ENCODE peak calls at places on chromosomes 6 and 20, in six cellular contexts. One of them, this sample, is unnamed.

GRCh38 chr20:10551732-10552724 is 116.9 kb downstream of the SLX4IP start:
- DNase-seq in uterus: peak
- DNase-seq in heart left ventricle: no peak
- DNase-seq in upper lobe of right lung: no peak
- DNase-seq in hepatocyte: no peak
- DNase-seq in effector memory CD4-positive, alpha-beta T cell: no peak
- DNase-seq in this sample: no peak

GRCh38 chr6:28250747-28251146 is 1.3 kb downstream of the ZKSCAN4 start:
- DNase-seq in uterus: no peak
- DNase-seq in hepatocyte: no peak
- DNase-seq in upper lobe of right lung: no peak
- DNase-seq in effector memory CD4-positive, alpha-beta T cell: no peak
- DNase-seq in heart left ventricle: no peak
- DNase-seq in this sample: no peak

GRCh38 chr6:139982652-139983051 is 608.2 kb upstream of the CITED2 start:
- DNase-seq in heart left ventricle: no peak
- DNase-seq in upper lobe of right lung: no peak
- DNase-seq in uterus: no peak
- DNase-seq in hepatocyte: no peak
- DNase-seq in effector memory CD4-positive, alpha-beta T cell: no peak
- DNase-seq in this sample: no peak

GRCh38 chr6:32113386-32114352 is 4.5 kb upstream of the TNXB start:
- DNase-seq in effector memory CD4-positive, alpha-beta T cell: no peak
- DNase-seq in uterus: peak
- DNase-seq in heart left ventricle: peak
- DNase-seq in hepatocyte: peak
- DNase-seq in upper lobe of right lung: peak
- DNase-seq in this sample: no peak

GRCh38 chr20:15475483-15475882 is 1097.8 kb downstream of the KIF16B start:
- DNase-seq in heart left ventricle: peak
- DNase-seq in effector memory CD4-positive, alpha-beta T cell: no peak
- DNase-seq in uterus: no peak
- DNase-seq in upper lobe of right lung: peak
- DNase-seq in hepatocyte: no peak
- DNase-seq in this sample: no peak

GRCh38 chr20:63005862-63006564 is 751 bp downstream of the BHLHE23 start:
- DNase-seq in hepatocyte: no peak
- DNase-seq in upper lobe of right lung: no peak
- DNase-seq in heart left ventricle: no peak
- DNase-seq in uterus: no peak
- DNase-seq in effector memory CD4-positive, alpha-beta T cell: no peak
- DNase-seq in this sample: no peak

GRCh38 chr6:166004491-166005275 is 163.0 kb downstream of the TBXT start:
- DNase-seq in heart left ventricle: no peak
- DNase-seq in upper lobe of right lung: no peak
- DNase-seq in uterus: no peak
- DNase-seq in effector memory CD4-positive, alpha-beta T cell: no peak
- DNase-seq in hepatocyte: no peak
- DNase-seq in this sample: no peak

GRCh38 chr6:106967936-106968555 is 6.5 kb downstream of the CD24 start:
- DNase-seq in uterus: no peak
- DNase-seq in heart left ventricle: no peak
- DNase-seq in hepatocyte: no peak
- DNase-seq in effector memory CD4-positive, alpha-beta T cell: no peak
- DNase-seq in upper lobe of right lung: no peak
- DNase-seq in this sample: no peak

GRCh38 chr6:11769816-11770545 is 8.6 kb downstream of the ADTRP start:
- DNase-seq in hepatocyte: no peak
- DNase-seq in upper lobe of right lung: no peak
- DNase-seq in heart left ventricle: no peak
- DNase-seq in effector memory CD4-positive, alpha-beta T cell: no peak
- DNase-seq in uterus: no peak
- DNase-seq in this sample: no peak

GRCh38 chr20:955656-956055 is 39.5 kb upstream of the ANGPT4 start:
- DNase-seq in effector memory CD4-positive, alpha-beta T cell: no peak
- DNase-seq in heart left ventricle: no peak
- DNase-seq in uterus: no peak
- DNase-seq in upper lobe of right lung: no peak
- DNase-seq in hepatocyte: no peak
- DNase-seq in this sample: no peak

GRCh38 chr6:31897612-31898199 is at the start of gene EHMT2:
- DNase-seq in effector memory CD4-positive, alpha-beta T cell: peak
- DNase-seq in uterus: peak
- DNase-seq in hepatocyte: peak
- DNase-seq in heart left ventricle: peak
- DNase-seq in upper lobe of right lung: peak
- DNase-seq in this sample: peak

GRCh38 chr20:17617868-17618672 is 48.2 kb downstream of the DSTN start:
- DNase-seq in hepatocyte: no peak
- DNase-seq in effector memory CD4-positive, alpha-beta T cell: no peak
- DNase-seq in uterus: peak
- DNase-seq in upper lobe of right lung: peak
- DNase-seq in heart left ventricle: no peak
- DNase-seq in this sample: no peak

GRCh38 chr6:116008470-116009229 is 52.0 kb downstream of the FRK start:
- DNase-seq in heart left ventricle: peak
- DNase-seq in hepatocyte: no peak
- DNase-seq in upper lobe of right lung: no peak
- DNase-seq in effector memory CD4-positive, alpha-beta T cell: no peak
- DNase-seq in uterus: no peak
- DNase-seq in this sample: no peak

GRCh38 chr6:135163440-135163738 is 17.7 kb upstream of the MYB start:
- DNase-seq in heart left ventricle: no peak
- DNase-seq in uterus: no peak
- DNase-seq in hepatocyte: no peak
- DNase-seq in effector memory CD4-positive, alpha-beta T cell: peak
- DNase-seq in upper lobe of right lung: no peak
- DNase-seq in this sample: no peak

DNA sequence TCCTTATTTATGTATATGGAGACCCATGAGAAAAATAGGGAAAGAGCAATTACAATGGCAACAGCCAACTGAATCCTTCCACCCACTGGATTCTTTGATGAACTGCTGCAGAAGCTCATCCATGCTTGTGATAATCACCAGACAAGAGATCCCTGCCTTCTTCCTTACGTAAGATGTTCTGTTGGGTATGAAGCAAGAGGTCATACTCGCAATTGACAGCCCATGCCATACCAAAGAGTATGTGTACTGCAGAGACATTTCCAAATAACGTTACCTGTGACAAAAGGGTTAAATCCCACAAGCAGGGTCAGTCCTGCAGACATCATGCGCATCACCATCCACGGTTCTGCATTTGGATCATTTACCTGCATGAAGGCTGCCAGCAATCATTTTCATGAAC is 27.8 kb downstream of the ELOVL5 start:
- DNase-seq in heart left ventricle: no peak
- DNase-seq in hepatocyte: no peak
- DNase-seq in upper lobe of right lung: no peak
- DNase-seq in uterus: no peak
- DNase-seq in effector memory CD4-positive, alpha-beta T cell: no peak
- DNase-seq in this sample: no peak
- H3K27ac ChIP-seq in heart left ventricle: no peak
- H3K27ac ChIP-seq in hepatocyte: no peak
- H3K27ac ChIP-seq in upper lobe of right lung: no peak
- H3K27ac ChIP-seq in uterus: no peak
- H3K27ac ChIP-seq in effector memory CD4-positive, alpha-beta T cell: no peak
- H3K27ac ChIP-seq in this sample: no peak

GRCh38 chr20:49766979-49767419 is 45.6 kb upstream of the SLC9A8 start:
- DNase-seq in hepatocyte: no peak
- DNase-seq in effector memory CD4-positive, alpha-beta T cell: no peak
- DNase-seq in heart left ventricle: no peak
- DNase-seq in uterus: no peak
- DNase-seq in upper lobe of right lung: no peak
- DNase-seq in this sample: no peak
- H3K27ac ChIP-seq in hepatocyte: no peak
- H3K27ac ChIP-seq in effector memory CD4-positive, alpha-beta T cell: no peak
- H3K27ac ChIP-seq in heart left ventricle: no peak
- H3K27ac ChIP-seq in uterus: no peak
- H3K27ac ChIP-seq in upper lobe of right lung: no peak
- H3K27ac ChIP-seq in this sample: no peak

DNA sequence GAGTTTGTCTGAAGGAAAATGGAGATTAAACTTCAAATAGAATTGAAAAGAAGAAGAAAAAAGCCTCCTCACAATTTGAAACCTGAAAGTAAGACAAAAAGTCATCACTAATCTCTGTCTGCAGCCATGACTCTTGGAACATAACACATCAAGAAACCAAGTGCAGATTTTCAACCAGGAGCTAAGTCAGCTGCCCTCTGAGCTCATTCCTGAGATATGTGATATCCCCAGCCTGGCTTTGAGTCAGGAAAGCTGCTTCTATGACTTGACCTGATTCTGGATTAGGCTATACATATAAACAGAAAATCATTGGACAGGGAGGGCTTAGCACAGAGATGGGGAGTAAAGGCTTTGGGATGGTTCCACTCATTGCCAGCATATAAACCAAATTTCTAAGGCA is 891.4 kb downstream of the TFAP2A start:
- DNase-seq in hepatocyte: peak
- DNase-seq in uterus: no peak
- DNase-seq in upper lobe of right lung: no peak
- DNase-seq in heart left ventricle: no peak
- DNase-seq in effector memory CD4-positive, alpha-beta T cell: no peak
- DNase-seq in this sample: no peak
- H3K27ac ChIP-seq in hepatocyte: peak
- H3K27ac ChIP-seq in uterus: no peak
- H3K27ac ChIP-seq in upper lobe of right lung: no peak
- H3K27ac ChIP-seq in heart left ventricle: no peak
- H3K27ac ChIP-seq in effector memory CD4-positive, alpha-beta T cell: no peak
- H3K27ac ChIP-seq in this sample: no peak

DNA sequence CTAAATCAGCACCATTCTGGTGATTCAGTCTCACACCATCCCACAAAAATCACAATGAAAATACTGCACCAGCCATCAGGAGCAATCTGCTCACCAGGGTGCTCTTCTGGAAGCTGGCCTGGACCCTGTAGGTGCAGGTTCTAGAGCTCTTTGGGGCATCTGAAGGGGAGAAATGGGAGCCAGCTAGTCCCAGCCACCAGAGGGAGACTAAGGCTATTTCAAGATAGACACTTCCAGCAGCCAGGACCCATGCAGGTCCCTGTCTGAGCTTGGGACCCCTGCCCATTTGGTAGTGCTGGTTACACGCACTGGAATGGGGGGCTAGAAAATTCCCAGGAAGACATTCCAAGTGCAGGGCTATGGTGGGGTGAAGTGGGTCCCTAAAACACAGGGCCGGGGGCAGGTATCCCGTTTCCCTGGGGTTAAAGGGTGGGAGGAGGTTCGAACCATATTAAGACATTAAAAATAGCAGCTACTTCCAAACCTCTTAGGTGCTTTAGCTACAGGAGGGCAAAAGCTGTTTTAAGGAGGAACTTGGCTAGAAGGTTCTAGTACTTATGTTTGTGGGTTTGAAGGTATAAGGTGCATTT is 156.5 kb downstream of the NFATC2 start:
- DNase-seq in heart left ventricle: no peak
- DNase-seq in hepatocyte: no peak
- DNase-seq in effector memory CD4-positive, alpha-beta T cell: no peak
- DNase-seq in uterus: no peak
- DNase-seq in upper lobe of right lung: peak
- DNase-seq in this sample: no peak
- H3K27ac ChIP-seq in heart left ventricle: no peak
- H3K27ac ChIP-seq in hepatocyte: no peak
- H3K27ac ChIP-seq in effector memory CD4-positive, alpha-beta T cell: no peak
- H3K27ac ChIP-seq in uterus: no peak
- H3K27ac ChIP-seq in upper lobe of right lung: no peak
- H3K27ac ChIP-seq in this sample: no peak

DNA sequence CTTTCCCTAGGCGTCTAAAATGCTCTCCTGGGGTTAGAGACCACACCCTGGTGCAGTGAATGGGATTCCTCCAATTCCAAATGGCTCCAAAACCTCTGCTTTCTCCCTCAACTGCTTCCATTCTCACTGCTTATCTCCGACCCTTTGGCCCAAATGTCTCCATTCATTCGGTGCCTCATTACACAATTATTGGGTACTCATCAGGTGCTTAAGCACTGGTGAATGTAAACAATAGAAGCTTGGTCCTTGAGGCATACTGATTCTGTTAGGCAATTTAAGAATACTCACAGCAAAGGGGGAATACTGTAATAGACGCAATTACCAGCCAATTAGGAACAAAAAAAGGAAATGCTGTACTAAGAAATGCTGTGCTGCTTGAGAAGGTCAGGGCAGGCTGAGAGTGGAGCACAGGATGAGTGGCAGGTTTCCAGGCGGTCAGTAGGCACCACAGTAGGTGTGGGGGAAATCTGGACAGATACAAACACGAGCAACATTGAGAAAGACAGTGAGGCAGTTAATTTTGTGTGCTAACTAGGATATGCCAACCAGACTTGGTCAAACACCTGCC is 23.0 kb downstream of the GMDS start:
- DNase-seq in effector memory CD4-positive, alpha-beta T cell: no peak
- DNase-seq in hepatocyte: no peak
- DNase-seq in uterus: no peak
- DNase-seq in upper lobe of right lung: no peak
- DNase-seq in heart left ventricle: no peak
- DNase-seq in this sample: no peak
- H3K27ac ChIP-seq in effector memory CD4-positive, alpha-beta T cell: no peak
- H3K27ac ChIP-seq in hepatocyte: no peak
- H3K27ac ChIP-seq in uterus: no peak
- H3K27ac ChIP-seq in upper lobe of right lung: peak
- H3K27ac ChIP-seq in heart left ventricle: peak
- H3K27ac ChIP-seq in this sample: no peak

DNA sequence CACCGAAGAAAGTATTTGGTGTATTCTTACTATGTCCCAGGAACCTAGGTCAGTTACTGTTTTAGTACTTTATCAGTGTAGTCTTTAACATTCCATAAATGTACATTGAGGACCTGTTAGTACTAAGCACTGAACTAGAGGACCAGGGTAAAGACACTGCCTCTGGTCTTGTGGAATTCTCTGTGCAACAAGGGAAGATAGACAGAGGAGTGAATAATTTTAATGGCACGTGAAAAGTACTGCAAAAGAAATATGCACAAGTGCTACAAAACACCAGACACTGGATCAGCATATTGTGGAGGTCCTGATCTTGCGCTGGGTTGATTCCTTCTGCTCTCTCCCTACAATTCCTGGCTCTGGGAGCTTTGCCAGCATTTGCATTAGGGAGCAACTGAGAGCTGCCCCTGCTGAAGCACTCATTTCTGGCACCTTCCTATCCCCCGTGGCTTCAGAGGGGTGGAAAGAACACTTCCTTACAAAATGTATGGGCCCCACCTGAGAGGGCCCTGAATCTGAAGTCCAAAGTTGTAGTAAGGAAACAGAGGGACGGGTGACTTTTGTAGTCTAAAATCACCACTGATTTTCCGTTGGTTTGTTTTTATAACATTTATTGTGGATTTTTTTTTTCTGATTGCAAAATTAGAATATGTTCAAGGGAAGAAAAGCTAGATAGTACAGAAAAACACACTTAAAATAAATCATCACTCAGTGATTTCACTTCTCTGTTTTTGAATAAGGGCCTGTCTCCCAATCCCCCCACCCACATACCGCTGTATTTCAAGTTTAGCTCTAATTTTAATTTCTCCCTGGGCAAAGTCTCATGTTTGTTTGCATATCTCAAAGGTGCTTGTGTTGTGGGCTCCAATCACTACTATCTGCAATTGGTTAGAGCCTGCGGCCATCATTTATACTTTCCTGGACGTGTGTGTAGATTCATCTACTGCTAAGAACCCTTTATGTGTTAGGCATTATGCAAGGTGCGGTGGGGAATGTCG is 4.9 kb downstream of the PKIG start:
- DNase-seq in heart left ventricle: no peak
- DNase-seq in upper lobe of right lung: no peak
- DNase-seq in uterus: no peak
- DNase-seq in hepatocyte: no peak
- DNase-seq in effector memory CD4-positive, alpha-beta T cell: no peak
- DNase-seq in this sample: no peak
- H3K27ac ChIP-seq in heart left ventricle: peak
- H3K27ac ChIP-seq in upper lobe of right lung: peak
- H3K27ac ChIP-seq in uterus: peak
- H3K27ac ChIP-seq in hepatocyte: peak
- H3K27ac ChIP-seq in effector memory CD4-positive, alpha-beta T cell: no peak
- H3K27ac ChIP-seq in this sample: no peak